ENCODE peak calls at places on chromosomes 1 and 21, in four cellular contexts. W, Q, M and S are unnamed samples.

GRCh38 chr1:77412794-77413530 is 131.1 kb downstream of the AK5 start:
- DNase-seq in W (no peak), Q (no peak), M (no peak), S (no peak)

GRCh38 chr1:32048440-32048839 is 24.3 kb upstream of the TMEM39B start:
- DNase-seq in W (no peak), M (no peak), Q (no peak), S (no peak)

GRCh38 chr1:46523556-46524443 is 27.6 kb downstream of the KNCN start:
- DNase-seq in Q (no peak), W (no peak), M (no peak), S (no peak)

GRCh38 chr1:51421961-51422360 is 91.6 kb upstream of the TTC39A start:
- DNase-seq in W (no peak), Q (peak; percentile 41), M (no peak), S (peak; percentile 34)

GRCh38 chr21:41164981-41165650 is 2.8 kb upstream of the BACE2 start:
- DNase-seq in W (peak; percentile 89), Q (no peak), M (no peak), S (peak; percentile 76)

GRCh38 chr1:9755441-9755995 is 68.2 kb downstream of the CLSTN1 start:
- DNase-seq in Q (no peak), W (no peak), M (no peak), S (no peak)

GRCh38 chr1:160682983-160683886 is 28.4 kb downstream of the CD48 start:
- DNase-seq in M (no peak), W (no peak), Q (no peak), S (peak; percentile 48)

GRCh38 chr1:3777647-3778589 is 5.4 kb downstream of the SMIM1 start:
- DNase-seq in W (no peak), Q (no peak), M (no peak), S (no peak)

GRCh38 chr1:59692591-59692990 is 122.2 kb upstream of the HOOK1 start:
- DNase-seq in W (no peak), Q (no peak), M (no peak), S (peak; percentile 37)

GRCh38 chr1:152906023-152906565 is 2.3 kb upstream of the IVL start:
- DNase-seq in Q (no peak), M (no peak), W (no peak), S (no peak)

GRCh38 chr1:177960939-177961622 is 8.8 kb downstream of the SEC16B start:
- DNase-seq in W (no peak), M (no peak), Q (no peak), S (no peak)

GRCh38 chr1:9239622-9240401 is 5.2 kb downstream of the H6PD start:
- DNase-seq in Q (no peak), W (peak; percentile 57), M (peak; percentile 77), S (peak; percentile 78)

GRCh38 chr1:208747979-208748378 is 503.8 kb upstream of the PLXNA2 start:
- DNase-seq in W (no peak), Q (no peak), M (no peak), S (no peak)

GRCh38 chr1:198730952-198731351 is 92.1 kb downstream of the PTPRC start:
- DNase-seq in Q (no peak), M (no peak), W (no peak), S (no peak)

GRCh38 chr1:234694661-234695060 is 84.7 kb upstream of the IRF2BP2 start:
- DNase-seq in M (no peak), W (no peak), Q (no peak), S (no peak)

GRCh38 chr1:234696148-234696576 is 86.2 kb upstream of the IRF2BP2 start:
- DNase-seq in M (no peak), W (no peak), Q (no peak), S (no peak)

GRCh38 chr1:234691567-234691966 is 81.6 kb upstream of the IRF2BP2 start:
- DNase-seq in W (no peak), Q (no peak), M (no peak), S (peak; percentile 50)

GRCh38 chr1:234689236-234689635 is 79.3 kb upstream of the IRF2BP2 start:
- DNase-seq in W (no peak), Q (no peak), M (no peak), S (no peak)

GRCh38 chr1:234692961-234693360 is 83.0 kb upstream of the IRF2BP2 start:
- DNase-seq in Q (no peak), M (no peak), W (no peak), S (no peak)
- H3K27ac ChIP-seq in Q (no peak overlapping the region), M (no peak overlapping the region), W (no peak overlapping the region), S (no peak overlapping the region)

GRCh38 chr1:38814444-38814983 is 45.1 kb downstream of the RRAGC start:
- DNase-seq in W (no peak), M (no peak), Q (no peak), S (no peak)

GRCh38 chr1:38814984-38815464 is 44.5 kb downstream of the RRAGC start:
- DNase-seq in M (no peak), W (no peak), Q (no peak), S (no peak)

GRCh38 chr1:38815903-38816627 is 43.5 kb downstream of the RRAGC start:
- DNase-seq in Q (no peak), W (no peak), M (no peak), S (no peak)

GRCh38 chr1:38817267-38817957 is 42.2 kb downstream of the RRAGC start:
- DNase-seq in Q (no peak), W (no peak), M (no peak), S (no peak)

GRCh38 chr1:38812981-38813380 is 46.6 kb downstream of the RRAGC start:
- DNase-seq in W (no peak), M (no peak), Q (no peak), S (no peak)
- H3K4me1 ChIP-seq in W (peaks cover 3% of the 10 kb centered on the region), M (peaks cover 3% of the 10 kb centered on the region), Q (no peaks in the 10 kb centered on the region), S (no peaks in the 10 kb centered on the region)

GRCh38 chr1:179145521-179145920 is 63.7 kb downstream of the TOR3A start:
- DNase-seq in Q (no peak), M (no peak), W (no peak), S (no peak)

GRCh38 chr1:179144621-179145020 is 62.8 kb downstream of the TOR3A start:
- DNase-seq in M (no peak), W (no peak), Q (no peak), S (no peak)

GRCh38 chr1:179141592-179142244 is 59.8 kb downstream of the TOR3A start:
- DNase-seq in W (no peak), M (no peak), Q (no peak), S (no peak)

GRCh38 chr1:179143332-179143731 is 61.5 kb downstream of the TOR3A start:
- DNase-seq in W (no peak), M (no peak), Q (no peak), S (no peak)

DNA sequence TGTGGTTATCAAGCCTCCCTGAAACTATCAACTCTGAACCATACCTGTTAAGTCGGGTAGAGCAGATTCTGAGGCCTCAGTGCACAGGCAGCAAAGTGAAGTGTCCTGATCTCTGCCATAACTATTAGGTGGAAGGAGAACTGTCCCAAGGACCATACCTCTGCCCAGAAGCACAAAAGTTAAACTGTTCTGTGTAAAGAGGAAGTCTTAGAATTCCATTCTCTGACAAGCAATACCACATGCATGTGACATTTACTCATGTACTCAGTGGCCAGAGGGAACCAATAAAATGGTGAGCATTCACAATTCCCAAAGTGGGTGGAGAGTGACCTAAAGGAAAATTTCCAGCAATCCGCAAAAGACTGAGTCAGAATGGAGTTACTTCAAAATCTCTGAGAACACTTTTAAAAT is 61.0 kb downstream of the TOR3A start:
- DNase-seq in Q (no peak), M (no peak), W (no peak), S (no peak)
- H3K4me3 ChIP-seq in Q (no peak overlapping the region), M (peak overlapping the region; percentile 29), W (peak overlapping the region; percentile 9), S (no peak overlapping the region)

GRCh38 chr1:1826356-1827088 is 48.3 kb upstream of the NADK start:
- DNase-seq in Q (no peak), M (no peak), W (no peak), S (no peak)
- H3K27ac ChIP-seq in Q (no peak overlapping the region), M (peak overlapping the region; percentile 17), W (no peak overlapping the region), S (no peak overlapping the region)

GRCh38 chr21:35614412-35614901 is 445.9 kb downstream of the SETD4 start:
- DNase-seq in M (no peak), Q (no peak), W (no peak), S (peak; percentile 3)

GRCh38 chr21:35616090-35616489 is 444.2 kb downstream of the SETD4 start:
- DNase-seq in M (no peak), W (no peak), Q (no peak), S (peak; percentile 37)

GRCh38 chr21:35609263-35609662 is 451.1 kb downstream of the SETD4 start:
- DNase-seq in M (no peak), W (no peak), Q (no peak), S (no peak)

GRCh38 chr21:35615325-35615724 is 445.0 kb downstream of the SETD4 start:
- DNase-seq in W (no peak), Q (no peak), M (no peak), S (no peak)

GRCh38 chr21:35611752-35612151 is 448.6 kb downstream of the SETD4 start:
- DNase-seq in M (no peak), Q (no peak), W (no peak), S (no peak)
- H3K4me1 ChIP-seq in M (no peaks in the 10 kb centered on the region), Q (peaks cover 2% of the 10 kb centered on the region), W (peaks cover 4% of the 10 kb centered on the region), S (no peaks in the 10 kb centered on the region)

GRCh38 chr1:242129103-242129502 is 130.2 kb upstream of the MAP1LC3C start:
- DNase-seq in M (no peak), W (no peak), Q (peak; percentile 18), S (no peak)

GRCh38 chr1:242133351-242133750 is 134.5 kb upstream of the MAP1LC3C start:
- DNase-seq in W (no peak), M (no peak), Q (no peak), S (no peak)

GRCh38 chr1:242132446-242132845 is 133.5 kb upstream of the MAP1LC3C start:
- DNase-seq in Q (no peak), W (no peak), M (no peak), S (no peak)
- H3K4me3 ChIP-seq in Q (no peak overlapping the region), W (no peak overlapping the region), M (no peak overlapping the region), S (no peak overlapping the region)